ENCODE peak calls at places on chromosomes 7 and 10, in ten cellular contexts. W is stimulated activated CD8-positive, alpha-beta memory T cell treated with anti-CD3 and anti-CD28 coated beads, Interleukin-2, amount 100 ng/mL, for 1 hour; D is NCI-H1694; U is BJ; G is MV-4-11; N is nucleus accumbens; V is psoas muscle; Z is stimulated activated CD4-positive, alpha-beta T cell treated with anti-CD3 and anti-CD28 coated beads, Interleukin-15, amount 100 ng/mL, for 1 hour; I is activated CD8-positive, alpha-beta memory T cell treated with anti-CD3 and anti-CD28 coated beads for 24 hours; C is astrocyte of the spinal cord. E is an unnamed sample.

GRCh38 chr10:121830101-121830500 is 97.7 kb downstream of the ATE1 start:
- DNase-seq in W (no peak), D (no peak), U (no peak), G (no peak), N (no peak), V (no peak), Z (no peak), I (no peak), C (no peak), E (no peak)

GRCh38 chr7:26081627-26082026 is 70.4 kb upstream of the NFE2L3 start:
- DNase-seq in W (no peak), D (no peak), U (no peak), G (no peak), N (no peak), V (no peak), Z (no peak), I (no peak), C (no peak), E (no peak)

GRCh38 chr7:114418117-114418516 is 3.5 kb downstream of the FOXP2 start:
- DNase-seq in W (no peak), D (no peak), U (no peak), G (no peak), N (no peak), V (no peak), Z (no peak), I (no peak), C (no peak), E (no peak)

GRCh38 chr10:72502581-72502980 is 123.3 kb downstream of the MICU1 start:
- DNase-seq in W (no peak), D (no peak), U (no peak), G (no peak), N (no peak), V (no peak), Z (no peak), I (no peak), C (no peak), E (no peak)

GRCh38 chr10:105585753-105586152 is 944.7 kb downstream of the SORCS3 start:
- DNase-seq in W (no peak), D (no peak), U (peak), G (no peak), N (no peak), V (no peak), Z (no peak), I (no peak), C (peak), E (no peak)

GRCh38 chr7:22821702-22822485 is 755 bp downstream of the TOMM7 start:
- DNase-seq in W (no peak), D (no peak), U (no peak), G (no peak), N (no peak), V (no peak), Z (no peak), I (peak), C (peak), E (no peak)

GRCh38 chr7:55420535-55420934 is 55.4 kb downstream of the LANCL2 start:
- DNase-seq in W (no peak), D (no peak), U (no peak), G (peak), N (no peak), V (no peak), Z (no peak), I (no peak), C (no peak), E (no peak)

GRCh38 chr10:131729361-131729760 is 171.4 kb upstream of the PPP2R2D start:
- DNase-seq in W (no peak), D (no peak), U (no peak), G (no peak), N (no peak), V (peak), Z (no peak), I (peak), C (no peak), E (no peak)

GRCh38 chr7:143882020-143882610 is 19.9 kb downstream of the TCAF1 start:
- DNase-seq in W (no peak), D (no peak), U (no peak), G (no peak), N (peak), V (peak), Z (no peak), I (no peak), C (peak), E (peak)

GRCh38 chr7:16754869-16755317 is 1.3 kb downstream of the TSPAN13 start:
- DNase-seq in W (no peak), D (no peak), U (no peak), G (no peak), N (no peak), V (no peak), Z (no peak), I (no peak), C (no peak), E (peak)

GRCh38 chr10:48701139-48701901 is 16.6 kb downstream of the WDFY4 start:
- DNase-seq in W (no peak), D (no peak), U (no peak), G (no peak), N (no peak), V (no peak), Z (no peak), I (no peak), C (no peak), E (no peak)

GRCh38 chr7:90625562-90625961 is 29.4 kb downstream of the CDK14 start:
- DNase-seq in W (no peak), D (peak), U (no peak), G (no peak), N (no peak), V (no peak), Z (no peak), I (no peak), C (peak), E (no peak)

GRCh38 chr7:94400643-94401042 is 5.9 kb downstream of the COL1A2 start:
- DNase-seq in W (no peak), D (no peak), U (no peak), G (no peak), N (no peak), V (no peak), Z (no peak), I (no peak), C (peak), E (no peak)

GRCh38 chr7:139108256-139109187 is 998 bp downstream of the ZC3HAV1 start:
- DNase-seq in W (no peak), D (no peak), U (no peak), G (no peak), N (peak), V (no peak), Z (no peak), I (peak), C (peak), E (no peak)

GRCh38 chr7:49787980-49788379 is 14.5 kb downstream of the VWC2 start:
- DNase-seq in W (no peak), D (no peak), U (no peak), G (no peak), N (no peak), V (no peak), Z (no peak), I (no peak), C (no peak), E (peak)

GRCh38 chr7:139825666-139826290 is 3.3 kb upstream of the TBXAS1 start:
- DNase-seq in W (no peak), D (no peak), U (no peak), G (no peak), N (no peak), V (no peak), Z (no peak), I (peak), C (peak), E (no peak)

GRCh38 chr10:71460615-71461014 is 63.9 kb downstream of the CDH23 start:
- DNase-seq in W (no peak), D (no peak), U (no peak), G (no peak), N (no peak), V (no peak), Z (no peak), I (no peak), C (no peak), E (no peak)

GRCh38 chr7:2614646-2615330 is 17.0 kb upstream of the TTYH3 start:
- DNase-seq in W (no peak), D (peak), U (no peak), G (no peak), N (no peak), V (no peak), Z (no peak), I (no peak), C (no peak), E (no peak)

GRCh38 chr10:69321037-69321715 is 42.9 kb downstream of the HK1 start:
- DNase-seq in W (no peak), D (no peak), U (no peak), G (no peak), N (no peak), V (peak), Z (no peak), I (no peak), C (no peak), E (no peak)

E was measured in cerebellum.